ENCODE peak calls at places on chromosomes 13 and 19, in ten cellular contexts. V, P, Q, U, N, E, S, C, T and J are unnamed samples.

GRCh38 chr19:9054768-9055167 is 32.1 kb upstream of the OR1M1 start:
- ATAC-seq in S (no peak), N (no peak), P (no peak), V (no peak), T (no peak), E (no peak), C (peak; percentile 80), Q (no peak), U (no peak), J (peak; percentile 92)

GRCh38 chr19:21256722-21257121 is 72.5 kb downstream of the ZNF708 start:
- ATAC-seq in E (no peak), T (no peak), P (no peak), C (no peak), U (no peak), V (no peak), S (no peak), Q (no peak), N (no peak), J (no peak)

GRCh38 chr19:1266818-1267440 is 2.2 kb upstream of the CIRBP start:
- ATAC-seq in E (peak; percentile 11), Q (peak; percentile 40), S (peak; percentile 17), C (peak; percentile 0), U (no peak), P (peak; percentile 4), T (peak; percentile 18), N (peak; percentile 16), V (peak; percentile 15), J (peak; percentile 2)

GRCh38 chr19:55516878-55517620 is 19.9 kb downstream of the SBK2 start:
- ATAC-seq in T (peak; percentile 100), S (peak; percentile 100), C (peak; percentile 96), E (peak; percentile 100), Q (peak; percentile 98), N (peak; percentile 100), V (peak; percentile 100), P (peak; percentile 100), U (peak; percentile 100), J (peak; percentile 99)

GRCh38 chr13:42041017-42041683 is 7.3 kb upstream of the DGKH start:
- ATAC-seq in Q (peak; percentile 15), U (no peak), N (peak; percentile 0), T (peak; percentile 59), P (no peak), V (no peak), S (peak; percentile 3), C (peak; percentile 62), E (peak; percentile 7), J (peak; percentile 82)

GRCh38 chr13:61013782-61014181 is 401.9 kb downstream of the PCDH20 start:
- ATAC-seq in Q (no peak), N (no peak), V (no peak), C (no peak), S (no peak), T (no peak), E (no peak), P (no peak), U (no peak), J (no peak)

GRCh38 chr13:92621985-92622384 is 604.6 kb upstream of the GPC6 start:
- ATAC-seq in N (no peak), V (no peak), S (no peak), C (no peak), T (no peak), E (no peak), P (no peak), U (no peak), Q (no peak), J (no peak)

GRCh38 chr13:28423010-28423409 is 71.9 kb downstream of the FLT1 start:
- ATAC-seq in U (peak; percentile 56), V (peak; percentile 53), S (peak; percentile 54), N (peak; percentile 66), T (peak; percentile 24), P (peak; percentile 97), C (no peak), Q (peak; percentile 62), E (peak; percentile 56), J (peak; percentile 29)

GRCh38 chr19:31418692-31419430 is 69.6 kb upstream of the TSHZ3 start:
- ATAC-seq in T (no peak), P (no peak), S (no peak), V (no peak), E (no peak), C (no peak), N (no peak), U (no peak), Q (no peak), J (no peak)

GRCh38 chr19:2250765-2251576 is 1.8 kb downstream of the AMH start:
- ATAC-seq in N (no peak), T (no peak), C (no peak), P (no peak), S (no peak), U (no peak), E (peak; percentile 19), Q (no peak), V (peak; percentile 22), J (no peak)

GRCh38 chr13:20438801-20439200 is 86.9 kb downstream of the CRYL1 start:
- ATAC-seq in C (no peak), U (no peak), T (no peak), N (no peak), V (no peak), P (no peak), Q (peak; percentile 26), E (no peak), S (no peak), J (no peak)

GRCh38 chr19:48246101-48246500 is 9.6 kb downstream of the CARD8 start:
- ATAC-seq in N (no peak), V (no peak), C (no peak), P (no peak), Q (no peak), S (no peak), T (no peak), U (no peak), E (no peak), J (no peak)